ENCODE peak calls at places on chromosome 19, in ten cellular contexts. H, G, E, V, R, S, Z, A, Y and J are unnamed samples.

GRCh38 chr19:49888478-49888901 is 8.2 kb downstream of the IL4I1 start:
- DNase-seq in H (no peak), G (no peak), E (no peak), V (no peak), R (no peak), S (no peak), Z (no peak), A (no peak), Y (no peak), J (no peak)

GRCh38 chr19:38869160-38869835 is 8.8 kb downstream of the RINL start:
- DNase-seq in H (no peak), G (peak; percentile 70), E (no peak), V (no peak), R (no peak), S (peak; percentile 81), Z (no peak), A (no peak), Y (no peak), J (no peak)

GRCh38 chr19:1183543-1184172 is 9.6 kb upstream of the SBNO2 start:
- DNase-seq in H (peak; percentile 84), G (no peak), E (no peak), V (peak; percentile 78), R (peak; percentile 69), S (peak; percentile 87), Z (no peak), A (no peak), Y (peak; percentile 91), J (no peak)

GRCh38 chr19:40217921-40218890 is at the start of gene TTC9B:
- DNase-seq in H (no peak), G (peak; percentile 90), E (no peak), V (peak; percentile 54), R (peak; percentile 67), S (peak; percentile 76), Z (no peak), A (no peak), Y (no peak), J (peak; percentile 70)

GRCh38 chr19:49398931-49399330 is 10.9 kb downstream of the KASH5 start:
- DNase-seq in H (no peak), G (no peak), E (no peak), V (no peak), R (no peak), S (peak; percentile 39), Z (no peak), A (no peak), Y (no peak), J (no peak)

GRCh38 chr19:6209233-6209632 is 70.5 kb downstream of the MLLT1 start:
- DNase-seq in H (no peak), G (no peak), E (no peak), V (no peak), R (no peak), S (no peak), Z (no peak), A (no peak), Y (no peak), J (no peak)

GRCh38 chr19:28519950-28520861 is 692.7 kb downstream of the UQCRFS1 start:
- DNase-seq in H (no peak), G (no peak), E (peak; percentile 86), V (no peak), R (no peak), S (no peak), Z (no peak), A (no peak), Y (no peak), J (no peak)

GRCh38 chr19:18743281-18743825 is 47.8 kb downstream of the COMP start:
- DNase-seq in H (peak; percentile 13), G (no peak), E (no peak), V (no peak), R (no peak), S (no peak), Z (no peak), A (peak; percentile 79), Y (no peak), J (no peak)

GRCh38 chr19:44576843-44577565 is 36.4 kb upstream of the IGSF23 start:
- DNase-seq in H (peak; percentile 77), G (peak; percentile 84), E (no peak), V (no peak), R (no peak), S (no peak), Z (no peak), A (no peak), Y (peak; percentile 78), J (no peak)

GRCh38 chr19:32890326-32890725 is 20.8 kb upstream of the SLC7A9 start:
- DNase-seq in H (no peak), G (no peak), E (no peak), V (no peak), R (no peak), S (no peak), Z (no peak), A (no peak), Y (no peak), J (no peak)

GRCh38 chr19:5595129-5595528 is 27.4 kb upstream of the TINCR start:
- DNase-seq in H (no peak), G (no peak), E (no peak), V (no peak), R (no peak), S (no peak), Z (no peak), A (no peak), Y (no peak), J (no peak)

GRCh38 chr19:1279782-1280341 is 4.5 kb downstream of the FAM174C start:
- DNase-seq in H (peak; percentile 82), G (peak; percentile 86), E (peak; percentile 78), V (peak; percentile 86), R (peak; percentile 87), S (peak; percentile 94), Z (no peak), A (peak; percentile 81), Y (peak; percentile 79), J (peak; percentile 91)

GRCh38 chr19:47564081-47564480 is 8.9 kb downstream of the ZNF541 start:
- DNase-seq in H (no peak), G (no peak), E (no peak), V (no peak), R (no peak), S (no peak), Z (no peak), A (no peak), Y (peak; percentile 20), J (no peak)

GRCh38 chr19:41205995-41206394 is 13.0 kb downstream of the CYP2S1 start:
- DNase-seq in H (no peak), G (no peak), E (no peak), V (no peak), R (no peak), S (no peak), Z (no peak), A (no peak), Y (no peak), J (no peak)

GRCh38 chr19:7870571-7871279 is 3.5 kb downstream of the PRR36 start:
- DNase-seq in H (peak; percentile 76), G (peak; percentile 96), E (peak; percentile 18), V (peak; percentile 83), R (peak; percentile 69), S (no peak), Z (no peak), A (no peak), Y (peak; percentile 65), J (peak; percentile 78)

GRCh38 chr19:52748336-52748950 is 13.6 kb upstream of the ZNF611 start:
- DNase-seq in H (peak; percentile 55), G (peak; percentile 85), E (peak; percentile 12), V (no peak), R (no peak), S (no peak), Z (no peak), A (no peak), Y (no peak), J (no peak)
- TF ChIP-seq CTCF in H (peak; percentile 34), G (peak; percentile 57), E (peak; percentile 30), V (peak; percentile 14), R (peak; percentile 7), S (peak; percentile 48), Z (no peak), A (peak; percentile 52), Y (no peak), J (peak; percentile 75)

DNA sequence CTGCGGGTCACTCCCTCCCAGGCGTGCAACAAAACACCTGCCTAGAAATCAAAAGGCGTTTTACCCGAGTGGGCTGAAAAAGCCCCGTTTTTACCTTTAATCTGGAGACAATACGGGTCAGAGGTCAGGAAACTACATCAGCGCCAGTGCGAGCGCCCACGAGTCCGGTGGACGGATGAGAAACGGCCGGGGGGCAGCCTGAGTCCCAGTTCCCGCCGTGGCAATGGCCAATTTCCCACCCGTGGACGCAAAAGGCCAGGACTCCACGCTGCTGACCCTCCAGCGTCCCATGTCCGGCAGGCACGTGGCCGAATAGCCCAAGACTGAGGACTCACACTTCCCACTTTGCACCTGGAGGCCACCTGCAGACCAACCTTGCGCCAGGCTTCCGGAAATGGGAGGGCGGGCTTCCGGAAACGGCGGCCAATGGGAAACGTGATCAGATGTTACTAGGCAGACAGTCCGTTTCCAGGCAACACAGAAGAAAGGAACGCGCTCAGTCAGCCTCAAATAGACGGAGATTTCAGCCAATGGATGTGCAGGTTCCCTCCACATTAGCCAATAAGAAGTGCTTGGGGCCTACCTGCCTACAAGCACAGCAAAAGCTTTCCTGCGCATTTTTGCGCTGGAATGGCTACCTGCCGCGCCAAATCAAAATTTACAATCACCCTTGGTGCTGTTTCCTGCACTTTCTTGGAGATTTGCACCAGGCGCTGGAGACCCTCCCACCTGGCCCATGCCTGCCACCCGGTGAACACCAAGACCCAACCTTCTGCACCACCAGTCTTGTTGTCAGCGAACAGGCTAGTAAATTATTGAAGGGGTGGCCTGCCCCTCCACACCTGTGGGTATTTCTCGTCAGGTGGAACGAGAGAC is 47.4 kb downstream of the ZFP14 start:
- DNase-seq in H (peak; percentile 98), G (peak; percentile 99), E (peak; percentile 77), V (peak; percentile 87), R (peak; percentile 85), S (peak; percentile 69), Z (peak; percentile 78), A (peak; percentile 82), Y (peak; percentile 88), J (peak; percentile 93)
- TF ChIP-seq CTCF in H (peak; percentile 16), G (no peak), E (no peak), V (no peak), R (no peak), S (no peak), Z (no peak), A (peak; percentile 28), Y (no peak), J (peak; percentile 47)

GRCh38 chr19:11382898-11383705 is 1.0 kb downstream of the EPOR start:
- DNase-seq in H (peak; percentile 30), G (peak; percentile 85), E (no peak), V (peak; percentile 61), R (peak; percentile 67), S (peak; percentile 94), Z (no peak), A (peak; percentile 60), Y (peak; percentile 73), J (no peak)
- TF ChIP-seq CTCF in H (peak; percentile 67), G (peak; percentile 81), E (peak; percentile 61), V (peak; percentile 86), R (peak; percentile 77), S (peak; percentile 77), Z (no peak), A (peak; percentile 65), Y (peak; percentile 67), J (peak; percentile 78)

DNA sequence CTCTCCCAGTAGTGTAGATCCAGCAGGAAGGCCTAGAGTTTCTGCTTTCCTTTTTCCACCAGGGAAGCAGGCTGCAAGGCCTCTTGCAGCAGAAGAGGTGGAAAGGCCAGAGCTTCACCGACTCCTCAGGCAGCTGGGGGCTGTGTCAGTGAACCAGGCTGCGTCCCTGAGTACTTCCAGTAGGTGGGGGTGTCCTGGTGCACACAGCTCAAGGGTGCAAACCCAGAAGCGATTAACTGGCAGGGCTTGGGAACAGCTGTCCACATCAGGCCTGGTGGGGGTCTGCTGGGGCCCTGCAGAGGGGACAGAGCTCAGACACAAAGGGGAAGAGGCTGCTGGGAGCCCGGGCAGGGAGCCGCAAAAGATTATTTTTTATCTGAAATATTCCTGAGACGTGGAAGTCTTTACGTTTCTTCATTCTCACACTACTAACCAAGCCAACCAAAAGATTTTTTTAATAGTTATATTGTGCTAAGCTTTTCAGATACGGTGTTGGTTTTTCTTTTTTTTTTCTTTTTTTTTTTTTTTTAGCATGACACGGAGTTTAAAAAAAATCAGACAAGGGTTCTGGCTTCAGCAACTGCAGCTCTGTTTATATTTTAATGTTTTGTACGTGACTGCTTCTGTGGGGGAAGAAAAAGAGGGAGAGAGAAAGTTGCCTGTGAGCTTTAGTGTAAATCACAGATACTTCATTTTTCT is 11.0 kb downstream of the TSHZ3 start:
- DNase-seq in H (peak; percentile 23), G (peak; percentile 89), E (no peak), V (no peak), R (no peak), S (no peak), Z (no peak), A (peak; percentile 58), Y (no peak), J (no peak)
- TF ChIP-seq CTCF in H (peak; percentile 26), G (peak; percentile 70), E (peak; percentile 35), V (no peak), R (no peak), S (peak; percentile 40), Z (no peak), A (peak; percentile 73), Y (no peak), J (peak; percentile 78)